ENCODE peak calls at places on chromosomes 1 and 21, in eight cellular contexts. Q is left ventricle myocardium inferior; F is CD8-positive, alpha-beta T cell; G is keratinocyte; O is lower lobe of right lung; W is mucosa of descending colon; X is HCT116; M is brain microvascular endothelial cell. R is an unnamed sample.
A peak's percentile ranks its signal among the peaks of the same experiment; 100 is the strongest.

GRCh38 chr1:243926803-243927245 is 76.8 kb upstream of the AKT3 start:
- DNase-seq in Q (no peak), O (no peak), W (no peak), M (peak; percentile 97), F (no peak), G (no peak), X (peak; percentile 15), R (no peak)

GRCh38 chr1:121443131-121443530 is 258.4 kb downstream of the SRGAP2C start:
- DNase-seq in Q (no peak), X (no peak), F (no peak), G (no peak), W (no peak), M (no peak), O (no peak), R (no peak)

GRCh38 chr1:49728377-49728776 is 295.4 kb downstream of the AGBL4 start:
- DNase-seq in M (no peak), X (no peak), F (no peak), G (no peak), O (no peak), W (no peak), Q (no peak), R (no peak)

GRCh38 chr1:43671626-43672330 is 21.8 kb downstream of the KDM4A start:
- DNase-seq in Q (no peak), X (no peak), W (no peak), O (no peak), G (no peak), F (no peak), M (peak; percentile 72), R (no peak)

GRCh38 chr1:84271452-84272273 is 29.8 kb upstream of the SAMD13 start:
- DNase-seq in G (no peak), X (no peak), W (no peak), F (no peak), O (no peak), Q (no peak), M (no peak), R (no peak)

GRCh38 chr1:43273708-43274107 is 3.9 kb downstream of the TMEM125 start:
- DNase-seq in M (no peak), Q (no peak), F (no peak), O (no peak), G (no peak), X (no peak), W (no peak), R (peak; percentile 29)

GRCh38 chr1:41387667-41388091 is 26.4 kb downstream of the FOXO6 start:
- DNase-seq in W (peak; percentile 72), Q (peak; percentile 87), M (peak; percentile 14), X (no peak), G (no peak), F (no peak), O (peak; percentile 76), R (no peak)

GRCh38 chr1:45608475-45609156 is 15.2 kb downstream of the CCDC17 start:
- DNase-seq in W (no peak), F (no peak), X (no peak), G (no peak), M (no peak), Q (no peak), O (no peak), R (no peak)

GRCh38 chr1:162541619-162542141 is 19.8 kb upstream of the UAP1 start:
- DNase-seq in Q (peak; percentile 52), M (peak; percentile 93), X (peak; percentile 47), W (no peak), O (no peak), F (no peak), G (peak; percentile 88), R (peak; percentile 80)

GRCh38 chr1:165288301-165289120 is 68.0 kb downstream of the LMX1A start:
- DNase-seq in Q (no peak), X (no peak), M (no peak), G (no peak), O (no peak), W (no peak), F (no peak), R (no peak)

GRCh38 chr1:53727461-53727860 is 11.5 kb downstream of the GLIS1 start:
- DNase-seq in O (no peak), G (no peak), X (no peak), Q (no peak), W (no peak), F (no peak), M (no peak), R (no peak)

GRCh38 chr1:4108741-4109625 is 208.9 kb upstream of the C1orf174 start:
- DNase-seq in F (no peak), O (no peak), G (no peak), Q (no peak), W (no peak), X (no peak), M (no peak), R (peak; percentile 47)

GRCh38 chr1:68808351-68808750 is 311.5 kb upstream of the DEPDC1 start:
- DNase-seq in F (no peak), X (no peak), W (no peak), Q (no peak), G (no peak), O (no peak), M (no peak), R (no peak)

GRCh38 chr1:34690269-34690668 is 64.6 kb upstream of the GJB5 start:
- DNase-seq in W (no peak), F (no peak), X (no peak), G (no peak), M (no peak), Q (no peak), O (no peak), R (no peak)

GRCh38 chr1:232162001-232162400 is 467.9 kb downstream of the SIPA1L2 start:
- DNase-seq in F (no peak), M (no peak), O (no peak), X (no peak), W (no peak), Q (no peak), G (no peak), R (no peak)

GRCh38 chr1:172442404-172442803 is 1.5 kb downstream of the PIGC start:
- DNase-seq in M (no peak), O (no peak), Q (no peak), X (no peak), F (no peak), G (no peak), W (no peak), R (no peak)

GRCh38 chr1:47850451-47850850 is 146.7 kb downstream of the TRABD2B start:
- DNase-seq in X (no peak), O (no peak), G (no peak), Q (no peak), M (no peak), W (no peak), F (no peak), R (no peak)

GRCh38 chr1:58528518-58528917 is 18.0 kb downstream of the OMA1 start:
- DNase-seq in Q (no peak), G (no peak), F (no peak), O (no peak), W (no peak), M (peak; percentile 42), X (no peak), R (no peak)

GRCh38 chr21:21897275-21897883 is 899.2 kb downstream of the NCAM2 start:
- DNase-seq in G (no peak), X (no peak), M (no peak), F (no peak), Q (no peak), O (no peak), W (no peak), R (no peak)

DNA sequence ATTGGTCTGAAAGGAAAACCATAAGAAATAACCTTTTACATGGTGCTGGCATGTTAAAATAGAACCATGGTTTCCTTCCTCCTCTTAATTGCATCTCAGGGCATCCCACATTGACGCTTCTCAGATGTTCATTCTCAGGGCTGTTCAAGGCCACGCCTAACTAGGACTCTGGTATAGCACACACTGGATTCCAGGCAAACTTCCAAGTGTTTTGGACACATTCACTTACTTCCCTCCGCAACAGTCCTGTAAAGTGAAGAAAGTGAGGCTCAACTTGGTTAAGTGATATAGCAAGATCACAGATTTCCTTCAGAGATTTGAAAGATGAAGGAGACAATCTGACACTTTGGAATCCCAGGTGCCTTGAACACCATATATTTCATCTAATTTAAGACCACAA is 244.8 kb downstream of the DUSP10 start:
- DNase-seq in F (no peak), X (no peak), O (no peak), G (no peak), W (no peak), M (no peak), Q (no peak), R (no peak)
- TF ChIP-seq CTCF in F (no peak), X (no peak), O (no peak), G (no peak), W (no peak), M (no peak), Q (no peak), R (no peak)

DNA sequence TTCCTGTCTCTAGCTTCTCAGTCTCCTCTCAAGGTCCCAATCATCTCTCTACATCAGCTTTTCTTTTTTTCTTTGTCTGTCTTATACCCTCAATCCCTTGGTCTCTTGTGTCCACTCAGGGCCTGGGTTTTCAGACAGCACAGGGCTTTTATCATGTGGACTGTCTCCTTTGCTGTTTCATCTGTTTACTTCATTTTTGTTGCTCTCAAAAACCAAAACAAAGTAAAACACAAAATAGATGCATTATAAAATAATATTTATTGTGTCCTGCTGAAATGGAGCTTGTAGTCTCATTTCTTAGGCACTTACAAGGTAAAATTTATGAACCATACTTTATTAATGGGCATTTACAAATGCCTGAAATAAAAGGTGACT is 17.8 kb upstream of the SLAMF6 start:
- DNase-seq in O (no peak), G (no peak), M (no peak), Q (no peak), W (no peak), X (no peak), F (no peak), R (no peak)
- H3K4me3 ChIP-seq in O (no peak overlapping the region), G (no peak overlapping the region), M (no peak overlapping the region), Q (no peak overlapping the region), W (no peak overlapping the region), X (no peak overlapping the region), F (peak overlapping the region; percentile 19), R (no peak overlapping the region)

GRCh38 chr1:179870870-179871269 is 6.7 kb downstream of the TOR1AIP2 start:
- DNase-seq in F (no peak), G (no peak), M (no peak), O (no peak), Q (no peak), W (no peak), X (no peak), R (no peak)
- H3K36me3 ChIP-seq in F (peaks cover under 1% of the 10 kb centered on the region), G (peaks cover 38% of the 10 kb centered on the region), M (peaks cover 43% of the 10 kb centered on the region), O (peaks cover 50% of the 10 kb centered on the region), Q (peaks cover 32% of the 10 kb centered on the region), W (no peaks in the 10 kb centered on the region), X (peaks cover 29% of the 10 kb centered on the region), R (peaks cover 95% of the 10 kb centered on the region)

GRCh38 chr1:201659576-201659975 is 120.6 kb downstream of the NAV1 start:
- DNase-seq in O (no peak), Q (no peak), F (no peak), W (no peak), M (no peak), X (no peak), G (no peak), R (no peak)

GRCh38 chr1:201655243-201655642 is 116.3 kb downstream of the NAV1 start:
- DNase-seq in M (no peak), G (no peak), F (no peak), W (no peak), O (no peak), Q (no peak), X (no peak), R (no peak)

GRCh38 chr1:201653883-201654282 is 115.0 kb downstream of the NAV1 start:
- DNase-seq in M (no peak), W (no peak), G (no peak), F (no peak), O (no peak), X (no peak), Q (no peak), R (no peak)

GRCh38 chr1:201655910-201656669 is 117.2 kb downstream of the NAV1 start:
- DNase-seq in X (no peak), Q (no peak), W (no peak), G (no peak), F (no peak), O (no peak), M (no peak), R (no peak)

GRCh38 chr1:201656670-201657032 is 117.7 kb downstream of the NAV1 start:
- DNase-seq in F (no peak), M (no peak), X (no peak), G (no peak), W (peak; percentile 65), Q (peak; percentile 49), O (no peak), R (no peak)
- TF ChIP-seq CTCF in F (no peak), M (no peak), X (no peak), G (no peak), W (no peak), Q (no peak), O (no peak), R (no peak)